ENCODE peak calls at places on chromosomes 11 and 22, in ten cellular contexts. One of them, this sample, is unnamed.

GRCh38 chr11:70073881-70074371 is 4.2 kb upstream of the ANO1 start:
- DNase-seq in HTR-8/SVneo: no peak
- DNase-seq in HEK293T: no peak
- DNase-seq in activated naive CD8-positive, alpha-beta T cell treated with anti-CD3 and anti-CD28 coated beads, Interleukin-2, amount 50 U/mL, for 24 hours: peak; percentile 7
- DNase-seq in ACHN: no peak
- DNase-seq in NAMALWA: no peak
- DNase-seq in COR-L47: no peak
- DNase-seq in PC-3: peak; percentile 57
- DNase-seq in NCI-H748 treated with DMSO at 0.1 percent for 48 hours: no peak
- DNase-seq in OCI-LY7: no peak
- DNase-seq in this sample: no peak

GRCh38 chr22:42680648-42681047 is 31.5 kb upstream of the CYB5R3 start:
- DNase-seq in HEK293T: no peak
- DNase-seq in HTR-8/SVneo: peak; percentile 68
- DNase-seq in COR-L47: no peak
- DNase-seq in activated naive CD8-positive, alpha-beta T cell treated with anti-CD3 and anti-CD28 coated beads, Interleukin-2, amount 50 U/mL, for 24 hours: no peak
- DNase-seq in PC-3: peak; percentile 96
- DNase-seq in NCI-H748 treated with DMSO at 0.1 percent for 48 hours: no peak
- DNase-seq in ACHN: peak; percentile 95
- DNase-seq in OCI-LY7: no peak
- DNase-seq in NAMALWA: no peak
- DNase-seq in this sample: no peak

GRCh38 chr11:102653744-102654291 is 28.7 kb upstream of the MMP20 start:
- DNase-seq in OCI-LY7: no peak
- DNase-seq in NAMALWA: peak; percentile 45
- DNase-seq in activated naive CD8-positive, alpha-beta T cell treated with anti-CD3 and anti-CD28 coated beads, Interleukin-2, amount 50 U/mL, for 24 hours: no peak
- DNase-seq in HTR-8/SVneo: no peak
- DNase-seq in ACHN: no peak
- DNase-seq in PC-3: peak; percentile 41
- DNase-seq in NCI-H748 treated with DMSO at 0.1 percent for 48 hours: no peak
- DNase-seq in HEK293T: no peak
- DNase-seq in COR-L47: no peak
- DNase-seq in this sample: no peak

GRCh38 chr11:88332851-88333250 is 4.7 kb downstream of the CTSC start:
- DNase-seq in HEK293T: no peak
- DNase-seq in HTR-8/SVneo: no peak
- DNase-seq in ACHN: no peak
- DNase-seq in COR-L47: no peak
- DNase-seq in OCI-LY7: no peak
- DNase-seq in activated naive CD8-positive, alpha-beta T cell treated with anti-CD3 and anti-CD28 coated beads, Interleukin-2, amount 50 U/mL, for 24 hours: no peak
- DNase-seq in PC-3: peak; percentile 82
- DNase-seq in NCI-H748 treated with DMSO at 0.1 percent for 48 hours: no peak
- DNase-seq in NAMALWA: no peak
- DNase-seq in this sample: no peak

GRCh38 chr22:42805998-42806481 is 51.0 kb downstream of the ARFGAP3 start:
- DNase-seq in ACHN: no peak
- DNase-seq in OCI-LY7: no peak
- DNase-seq in NCI-H748 treated with DMSO at 0.1 percent for 48 hours: no peak
- DNase-seq in PC-3: no peak
- DNase-seq in activated naive CD8-positive, alpha-beta T cell treated with anti-CD3 and anti-CD28 coated beads, Interleukin-2, amount 50 U/mL, for 24 hours: no peak
- DNase-seq in COR-L47: no peak
- DNase-seq in NAMALWA: no peak
- DNase-seq in HEK293T: no peak
- DNase-seq in HTR-8/SVneo: no peak
- DNase-seq in this sample: no peak

GRCh38 chr11:64245401-64245796 is 1.3 kb downstream of the PPP1R14B start:
- DNase-seq in NCI-H748 treated with DMSO at 0.1 percent for 48 hours: no peak
- DNase-seq in PC-3: peak; percentile 55
- DNase-seq in COR-L47: peak; percentile 55
- DNase-seq in OCI-LY7: peak; percentile 57
- DNase-seq in ACHN: no peak
- DNase-seq in HTR-8/SVneo: no peak
- DNase-seq in HEK293T: no peak
- DNase-seq in NAMALWA: peak; percentile 58
- DNase-seq in activated naive CD8-positive, alpha-beta T cell treated with anti-CD3 and anti-CD28 coated beads, Interleukin-2, amount 50 U/mL, for 24 hours: no peak
- DNase-seq in this sample: no peak

GRCh38 chr11:114892381-114893197 is 214.3 kb downstream of the NXPE2 start:
- DNase-seq in HTR-8/SVneo: no peak
- DNase-seq in PC-3: no peak
- DNase-seq in OCI-LY7: peak; percentile 17
- DNase-seq in NCI-H748 treated with DMSO at 0.1 percent for 48 hours: no peak
- DNase-seq in COR-L47: no peak
- DNase-seq in activated naive CD8-positive, alpha-beta T cell treated with anti-CD3 and anti-CD28 coated beads, Interleukin-2, amount 50 U/mL, for 24 hours: peak; percentile 10
- DNase-seq in HEK293T: peak; percentile 64
- DNase-seq in ACHN: peak; percentile 6
- DNase-seq in NAMALWA: peak; percentile 39
- DNase-seq in this sample: no peak

GRCh38 chr11:3126207-3126865 is 38.8 kb downstream of the OSBPL5 start:
- DNase-seq in PC-3: peak; percentile 90
- DNase-seq in HEK293T: no peak
- DNase-seq in activated naive CD8-positive, alpha-beta T cell treated with anti-CD3 and anti-CD28 coated beads, Interleukin-2, amount 50 U/mL, for 24 hours: no peak
- DNase-seq in COR-L47: no peak
- DNase-seq in HTR-8/SVneo: no peak
- DNase-seq in OCI-LY7: no peak
- DNase-seq in ACHN: no peak
- DNase-seq in NAMALWA: no peak
- DNase-seq in NCI-H748 treated with DMSO at 0.1 percent for 48 hours: no peak
- DNase-seq in this sample: no peak

GRCh38 chr11:113519989-113520613 is 44.9 kb upstream of the DRD2 start:
- DNase-seq in ACHN: no peak
- DNase-seq in PC-3: peak; percentile 19
- DNase-seq in NCI-H748 treated with DMSO at 0.1 percent for 48 hours: no peak
- DNase-seq in HTR-8/SVneo: no peak
- DNase-seq in OCI-LY7: no peak
- DNase-seq in activated naive CD8-positive, alpha-beta T cell treated with anti-CD3 and anti-CD28 coated beads, Interleukin-2, amount 50 U/mL, for 24 hours: no peak
- DNase-seq in HEK293T: peak; percentile 22
- DNase-seq in NAMALWA: no peak
- DNase-seq in COR-L47: peak; percentile 43
- DNase-seq in this sample: no peak

GRCh38 chr11:10325398-10326079 is 20.7 kb downstream of the ADM start:
- DNase-seq in HTR-8/SVneo: no peak
- DNase-seq in activated naive CD8-positive, alpha-beta T cell treated with anti-CD3 and anti-CD28 coated beads, Interleukin-2, amount 50 U/mL, for 24 hours: no peak
- DNase-seq in COR-L47: no peak
- DNase-seq in HEK293T: no peak
- DNase-seq in PC-3: peak; percentile 40
- DNase-seq in NCI-H748 treated with DMSO at 0.1 percent for 48 hours: no peak
- DNase-seq in ACHN: no peak
- DNase-seq in NAMALWA: no peak
- DNase-seq in OCI-LY7: no peak
- DNase-seq in this sample: no peak

GRCh38 chr22:36087784-36088183 is 59.2 kb upstream of the RBFOX2 start:
- DNase-seq in OCI-LY7: no peak
- DNase-seq in HTR-8/SVneo: no peak
- DNase-seq in ACHN: no peak
- DNase-seq in HEK293T: no peak
- DNase-seq in NAMALWA: no peak
- DNase-seq in COR-L47: no peak
- DNase-seq in activated naive CD8-positive, alpha-beta T cell treated with anti-CD3 and anti-CD28 coated beads, Interleukin-2, amount 50 U/mL, for 24 hours: no peak
- DNase-seq in PC-3: no peak
- DNase-seq in NCI-H748 treated with DMSO at 0.1 percent for 48 hours: no peak
- DNase-seq in this sample: no peak

GRCh38 chr11:73410627-73411026 is 34.4 kb downstream of the RELT start:
- DNase-seq in activated naive CD8-positive, alpha-beta T cell treated with anti-CD3 and anti-CD28 coated beads, Interleukin-2, amount 50 U/mL, for 24 hours: no peak
- DNase-seq in COR-L47: no peak
- DNase-seq in ACHN: no peak
- DNase-seq in HTR-8/SVneo: no peak
- DNase-seq in HEK293T: no peak
- DNase-seq in NAMALWA: no peak
- DNase-seq in PC-3: no peak
- DNase-seq in OCI-LY7: no peak
- DNase-seq in NCI-H748 treated with DMSO at 0.1 percent for 48 hours: no peak
- DNase-seq in this sample: no peak

GRCh38 chr22:11628651-11629511 is 3899.1 kb upstream of the OR11H1 start:
- DNase-seq in PC-3: no peak
- DNase-seq in ACHN: no peak
- DNase-seq in COR-L47: no peak
- DNase-seq in NAMALWA: no peak
- DNase-seq in NCI-H748 treated with DMSO at 0.1 percent for 48 hours: no peak
- DNase-seq in OCI-LY7: no peak
- DNase-seq in HTR-8/SVneo: no peak
- DNase-seq in HEK293T: no peak
- DNase-seq in activated naive CD8-positive, alpha-beta T cell treated with anti-CD3 and anti-CD28 coated beads, Interleukin-2, amount 50 U/mL, for 24 hours: no peak
- DNase-seq in this sample: no peak